ENCODE peak calls at places on chromosomes 2 and 18, in seven cellular contexts. S is mesothelial cell of epicardium; K is stimulated activated naive B cell treated with anti-CD40 and anti-IgM and Interleukin-4, amounts not matched to agents 10 μg/mL and 1 μg/mL and 100 μg/mL, for 72 hours; U is activated CD4-positive, alpha-beta T cell treated with anti-CD3 and anti-CD28 coated beads, Interleukin-2, amount 50 U/mL, for 24 hours; J is MM.1S; P is activated CD8-positive, alpha-beta memory T cell treated with anti-CD3 and anti-CD28 coated beads, Interleukin-2, amount 50 U/mL, for 4 hours; Q is progenitor cell of endocrine pancreas. X is an unnamed sample.

GRCh38 chr2:210577263-210578071 is 21.1 kb downstream of the CPS1 start:
- DNase-seq in Q (no peak), P (no peak), S (no peak), J (peak), U (no peak), K (no peak), X (no peak)

GRCh38 chr2:76749858-76750257 is 772.3 kb downstream of the LRRTM4 start:
- DNase-seq in K (no peak), P (no peak), Q (no peak), J (peak), U (no peak), S (no peak), X (no peak)

GRCh38 chr18:7567487-7568425 is 640 bp downstream of the PTPRM start:
- DNase-seq in J (peak), P (no peak), Q (peak), U (no peak), K (peak), S (peak), X (peak)

GRCh38 chr2:163247151-163247872 is 408.7 kb upstream of the KCNH7 start:
- DNase-seq in P (no peak), Q (no peak), K (no peak), J (no peak), S (no peak), U (no peak), X (no peak)

GRCh38 chr2:67237288-67237687 is 159.8 kb upstream of the ETAA1 start:
- DNase-seq in U (no peak), J (no peak), S (no peak), Q (no peak), P (no peak), K (no peak), X (no peak)

GRCh38 chr18:66410692-66411091 is 193.2 kb downstream of the CDH19 start:
- DNase-seq in S (no peak), P (no peak), K (no peak), J (no peak), Q (no peak), U (no peak), X (no peak)

GRCh38 chr2:60820416-60821132 is 60.8 kb upstream of the REL start:
- DNase-seq in J (no peak), S (no peak), K (no peak), U (no peak), Q (no peak), P (no peak), X (no peak)

GRCh38 chr2:161946489-161947107 is 127.4 kb downstream of the DPP4 start:
- DNase-seq in K (no peak), S (no peak), Q (no peak), P (no peak), J (peak), U (no peak), X (no peak)

GRCh38 chr2:101985101-101985792 is 6.5 kb upstream of the IL1R2 start:
- DNase-seq in S (no peak), U (no peak), Q (no peak), J (no peak), K (no peak), P (no peak), X (no peak)

GRCh38 chr2:105398522-105399206 is at the start of gene FHL2:
- DNase-seq in J (peak), K (peak), S (peak), Q (peak), U (peak), P (peak), X (peak)

X was measured in activated CD4-positive, CD25-positive, alpha-beta regulatory T cell treated with anti-CD3 and anti-CD28 coated beads, Interleukin-2, amount 50 U/mL, for 72 hours.